ENCODE peak calls at places on chromosomes 5 and 9, in nine cellular contexts. Z, O, E, S, L, I, J, K and H are unnamed samples.
A peak's percentile ranks its signal among the peaks of the same experiment; 100 is the strongest.

GRCh38 chr5:172452398-172453205 is 1.7 kb downstream of the SH3PXD2B start:
- DNase-seq in J (no peak), K (no peak), Z (peak; percentile 85), L (no peak), E (no peak), I (no peak), O (peak; percentile 31), S (no peak), H (peak; percentile 87)

GRCh38 chr9:114804504-114804903 is 1.3 kb downstream of the TNFSF15 start:
- DNase-seq in O (no peak), J (no peak), I (no peak), L (no peak), Z (peak; percentile 76), S (peak; percentile 3), E (no peak), K (no peak), H (no peak)

GRCh38 chr5:5219541-5219940 is 79.4 kb downstream of the ADAMTS16 start:
- DNase-seq in S (no peak), E (no peak), L (no peak), J (no peak), O (no peak), K (no peak), I (no peak), Z (no peak), H (no peak)

GRCh38 chr9:14746655-14747054 is 24.1 kb upstream of the CER1 start:
- DNase-seq in J (no peak), E (no peak), I (no peak), K (no peak), S (no peak), L (no peak), Z (no peak), O (no peak), H (no peak)

GRCh38 chr9:107770716-107771115 is 281.1 kb upstream of the KLF4 start:
- DNase-seq in O (no peak), I (no peak), K (no peak), L (no peak), S (no peak), Z (no peak), J (no peak), E (no peak), H (no peak)

GRCh38 chr5:151020304-151021031 is at the start of gene GPX3:
- DNase-seq in K (peak; percentile 25), O (peak; percentile 43), E (peak; percentile 79), S (peak; percentile 85), I (no peak), L (no peak), J (no peak), Z (peak; percentile 42), H (peak; percentile 67)

GRCh38 chr9:107137495-107138202 is 145.4 kb upstream of the RAD23B start:
- DNase-seq in Z (peak; percentile 31), S (peak; percentile 31), K (peak; percentile 7), I (no peak), E (peak; percentile 15), L (no peak), O (no peak), J (no peak), H (no peak)

GRCh38 chr5:75473463-75473862 is 38.0 kb downstream of the CERT1 start:
- DNase-seq in K (no peak), L (no peak), I (no peak), J (no peak), Z (no peak), O (no peak), S (no peak), E (no peak), H (no peak)

GRCh38 chr5:137478043-137478442 is 21.1 kb downstream of the SPOCK1 start:
- DNase-seq in E (no peak), S (no peak), O (no peak), J (no peak), L (no peak), K (no peak), I (no peak), Z (no peak), H (no peak)